ENCODE peak calls at places on chromosome X, in seven cellular contexts. Y is NCI-H2081; N is midbrain; H is NCI-H187; B is stimulated activated CD4-positive, alpha-beta T cell treated with anti-CD3 and anti-CD28 coated beads, Interleukin-15, amount 100 ng/mL, for 24 hours; R is DMS153; F is omental fat pad. M is an unnamed sample.

GRCh38 chrX:100615015-100615414 is 21.6 kb downstream of the TSPAN6 start:
- DNase-seq in Y (peak), N (no peak), H (no peak), B (peak), R (no peak), F (no peak), M (no peak)

GRCh38 chrX:45710081-45710801 is 509.6 kb upstream of the DIPK2B start:
- DNase-seq in Y (no peak), N (no peak), H (no peak), B (peak), R (no peak), F (no peak), M (peak)

GRCh38 chrX:57607295-57608187 is 15.7 kb downstream of the ZXDB start:
- DNase-seq in Y (no peak), N (no peak), H (no peak), B (no peak), R (no peak), F (no peak), M (no peak)

GRCh38 chrX:14491689-14492088 is 37.6 kb upstream of the GLRA2 start:
- DNase-seq in Y (no peak), N (no peak), H (no peak), B (no peak), R (no peak), F (no peak), M (no peak)

GRCh38 chrX:8841911-8842310 is 40.7 kb upstream of the FAM9A start:
- DNase-seq in Y (no peak), N (no peak), H (no peak), B (no peak), R (no peak), F (no peak), M (no peak)

GRCh38 chrX:133586443-133586842 is 171.2 kb upstream of the GPC4 start:
- DNase-seq in Y (no peak), N (no peak), H (no peak), B (no peak), R (no peak), F (no peak), M (no peak)

GRCh38 chrX:114152130-114152529 is 431.8 kb upstream of the HTR2C start:
- DNase-seq in Y (no peak), N (no peak), H (no peak), B (no peak), R (no peak), F (no peak), M (no peak)

GRCh38 chrX:68365356-68365755 is 67.9 kb downstream of the OPHN1 start:
- DNase-seq in Y (no peak), N (no peak), H (no peak), B (no peak), R (no peak), F (no peak), M (no peak)

GRCh38 chrX:35919536-35920309 is at the start of gene CFAP47:
- DNase-seq in Y (peak), N (peak), H (no peak), B (no peak), R (peak), F (no peak), M (no peak)

GRCh38 chrX:32966956-32967355 is 244.4 kb downstream of the DMD start:
- DNase-seq in Y (peak), N (no peak), H (no peak), B (no peak), R (peak), F (no peak), M (no peak)

GRCh38 chrX:68872171-68872570 is 43.4 kb downstream of the EFNB1 start:
- DNase-seq in Y (no peak), N (no peak), H (no peak), B (no peak), R (no peak), F (no peak), M (no peak)

GRCh38 chrX:56974408-56974807 is 20.9 kb downstream of the SPIN3 start:
- DNase-seq in Y (no peak), N (no peak), H (no peak), B (no peak), R (no peak), F (no peak), M (no peak)

GRCh38 chrX:118847676-118848075 is 24.1 kb downstream of the ZCCHC12 start:
- DNase-seq in Y (peak), N (peak), H (no peak), B (no peak), R (peak), F (no peak), M (no peak)

GRCh38 chrX:87846956-87847355 is 329.4 kb downstream of the KLHL4 start:
- DNase-seq in Y (no peak), N (peak), H (no peak), B (no peak), R (no peak), F (no peak), M (no peak)

GRCh38 chrX:118730500-118731247 is 3.3 kb downstream of the IL13RA1 start:
- DNase-seq in Y (no peak), N (no peak), H (no peak), B (no peak), R (no peak), F (no peak), M (no peak)

GRCh38 chrX:148035371-148035770 is 54.2 kb downstream of the FMR1NB start:
- DNase-seq in Y (no peak), N (no peak), H (no peak), B (no peak), R (no peak), F (no peak), M (no peak)

GRCh38 chrX:70234355-70234754 is at the start of gene AWAT1:
- DNase-seq in Y (no peak), N (no peak), H (no peak), B (no peak), R (no peak), F (no peak), M (no peak)

GRCh38 chrX:70030242-70030823 is 19.4 kb downstream of the AWAT2 start:
- DNase-seq in Y (peak), N (peak), H (no peak), B (peak), R (peak), F (no peak), M (peak)

GRCh38 chrX:110322603-110323002 is 4.7 kb upstream of the AMMECR1 start:
- DNase-seq in Y (peak), N (no peak), H (no peak), B (no peak), R (peak), F (no peak), M (no peak)

GRCh38 chrX:106730385-106730784 is 3.9 kb downstream of the RNF128 start:
- DNase-seq in Y (peak), N (no peak), H (no peak), B (no peak), R (no peak), F (no peak), M (no peak)

GRCh38 chrX:64975491-64975890 is 759 bp downstream of the ZC4H2 start:
- DNase-seq in Y (no peak), N (peak), H (no peak), B (peak), R (no peak), F (no peak), M (peak)

GRCh38 chrX:16743604-16744325 is 24.4 kb downstream of the SYAP1 start:
- DNase-seq in Y (no peak), N (no peak), H (no peak), B (no peak), R (no peak), F (no peak), M (no peak)

GRCh38 chrX:24395775-24396174 is 35.3 kb downstream of the SUPT20HL1 start:
- DNase-seq in Y (peak), N (peak), H (peak), B (peak), R (peak), F (no peak), M (peak)

GRCh38 chrX:18873189-18873791 is 110.6 kb downstream of the PHKA2 start:
- DNase-seq in Y (no peak), N (no peak), H (no peak), B (peak), R (no peak), F (no peak), M (peak)